ENCODE peak calls at places on chromosomes 6 and 20, in ten cellular contexts. C is A549, A is tibial artery, X is AG10803, D is upper lobe of right lung, P is keratinocyte, R is psoas muscle, T is astrocyte of the cerebellum, Q is kidney, M is pancreas. K is an unnamed sample.

GRCh38 chr20:60022849-60023248 is 64.6 kb downstream of the CDH26 start:
- DNase-seq in R (no peak), D (no peak), M (no peak), C (no peak), T (no peak), A (no peak), Q (no peak), X (no peak), P (no peak), K (no peak)

GRCh38 chr20:25006431-25007167 is 14.0 kb upstream of the APMAP start:
- DNase-seq in R (peak), P (no peak), M (no peak), D (peak), A (peak), C (no peak), T (no peak), Q (peak), X (no peak), K (no peak)

GRCh38 chr20:32247957-32248497 is 29.4 kb upstream of the KIF3B start:
- DNase-seq in M (no peak), T (no peak), D (no peak), X (no peak), P (no peak), Q (peak), A (no peak), R (no peak), C (no peak), K (no peak)

GRCh38 chr6:126228001-126228791 is 111.7 kb upstream of the CENPW start:
- DNase-seq in T (no peak), A (no peak), Q (no peak), D (no peak), C (no peak), R (no peak), M (no peak), P (no peak), X (no peak), K (no peak)

GRCh38 chr20:50015993-50016770 is 33.4 kb downstream of the SNAI1 start:
- DNase-seq in A (no peak), Q (peak), M (no peak), C (no peak), X (no peak), P (no peak), T (no peak), D (no peak), R (no peak), K (no peak)

GRCh38 chr6:113529191-113529590 is 328.0 kb upstream of the MARCKS start:
- DNase-seq in R (no peak), X (peak), A (no peak), D (no peak), C (no peak), T (peak), Q (no peak), P (peak), M (no peak), K (no peak)

GRCh38 chr20:32356935-32357868 is 929 bp upstream of the ASXL1 start:
- DNase-seq in M (peak), T (no peak), D (no peak), P (no peak), X (peak), C (no peak), R (no peak), A (peak), Q (no peak), K (no peak)

GRCh38 chr6:150180517-150180916 is 37.7 kb downstream of the PPP1R14C start:
- DNase-seq in A (no peak), M (no peak), C (no peak), R (no peak), P (no peak), Q (no peak), T (no peak), X (no peak), D (no peak), K (no peak)

GRCh38 chr6:16276991-16277981 is 38.9 kb downstream of the GMPR start:
- DNase-seq in X (peak), A (peak), C (peak), M (no peak), R (peak), D (peak), Q (no peak), T (peak), P (peak), K (peak)

GRCh38 chr6:149941583-149942460 is at the start of gene ULBP2:
- DNase-seq in D (peak), T (peak), R (peak), Q (peak), P (peak), M (peak), X (peak), C (peak), A (peak), K (peak)

GRCh38 chr20:37347891-37348642 is 2.1 kb downstream of the SRC start:
- DNase-seq in R (no peak), X (no peak), A (peak), C (no peak), Q (no peak), D (peak), T (no peak), P (no peak), M (no peak), K (no peak)

GRCh38 chr6:26250806-26251075 is 114.3 kb upstream of the BTN3A2 start:
- DNase-seq in X (no peak), P (no peak), T (no peak), Q (no peak), R (no peak), D (no peak), C (no peak), M (no peak), A (no peak), K (no peak)

GRCh38 chr6:91358986-91359385 is 772.1 kb upstream of the MAP3K7 start:
- DNase-seq in Q (no peak), A (no peak), C (no peak), R (no peak), T (no peak), M (no peak), P (no peak), D (no peak), X (no peak), K (no peak)

DNA sequence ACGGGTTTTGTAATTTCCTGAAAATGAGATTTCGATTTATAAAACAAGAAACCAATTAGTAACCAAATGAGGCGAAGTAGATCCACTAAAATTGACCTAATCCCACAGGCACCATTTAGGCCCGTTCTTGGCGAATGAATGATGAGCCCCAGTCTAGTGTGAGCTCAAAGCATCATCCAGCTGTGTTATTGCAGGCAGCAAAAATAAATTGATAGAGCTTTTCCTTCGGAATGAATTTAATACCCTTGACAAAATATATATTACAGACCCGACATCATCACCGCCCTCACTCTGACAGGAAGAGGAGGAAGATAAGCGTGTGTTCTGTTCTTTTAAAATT is 7.9 kb downstream of the SIM1 start:
- DNase-seq in A (no peak), M (no peak), D (no peak), P (no peak), T (no peak), X (no peak), R (no peak), C (no peak), Q (no peak), K (no peak)
- H3K4me3 ChIP-seq in A (no peak), M (peak), D (no peak), P (no peak), T (no peak), X (no peak), R (peak), C (no peak), Q (peak), K (peak)

DNA sequence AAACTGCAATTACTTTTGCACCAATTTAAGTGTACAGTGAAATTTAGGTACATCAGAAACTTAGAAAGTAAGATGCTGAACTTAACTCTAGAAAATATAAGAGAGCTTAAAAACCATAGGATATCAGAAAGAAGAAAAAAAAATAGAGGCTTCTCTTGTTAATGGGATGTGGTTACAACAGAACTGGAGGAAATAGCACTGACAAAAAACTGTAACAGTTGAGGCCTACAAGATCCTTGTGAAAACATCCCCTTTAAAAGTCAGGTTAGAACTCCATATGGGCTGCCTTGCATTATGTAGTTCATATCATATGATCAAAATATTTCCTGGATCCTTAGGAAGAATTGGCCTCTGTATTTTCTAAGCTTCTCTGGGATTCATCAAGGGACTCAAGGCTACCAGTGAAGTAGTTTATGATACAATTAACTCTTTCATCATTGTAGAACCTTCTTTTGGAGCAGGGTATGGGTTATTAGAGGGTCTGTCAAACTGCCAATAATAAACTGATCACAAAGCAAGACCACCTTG is 24.8 kb downstream of the MTCL3 start:
- DNase-seq in D (no peak), M (no peak), T (no peak), P (no peak), A (no peak), C (no peak), Q (no peak), X (no peak), R (no peak), K (no peak)
- TF ChIP-seq CTCF in D (no peak), M (no peak), T (no peak), P (no peak), A (no peak), C (no peak), Q (no peak), X (no peak), R (no peak), K (no peak)

DNA sequence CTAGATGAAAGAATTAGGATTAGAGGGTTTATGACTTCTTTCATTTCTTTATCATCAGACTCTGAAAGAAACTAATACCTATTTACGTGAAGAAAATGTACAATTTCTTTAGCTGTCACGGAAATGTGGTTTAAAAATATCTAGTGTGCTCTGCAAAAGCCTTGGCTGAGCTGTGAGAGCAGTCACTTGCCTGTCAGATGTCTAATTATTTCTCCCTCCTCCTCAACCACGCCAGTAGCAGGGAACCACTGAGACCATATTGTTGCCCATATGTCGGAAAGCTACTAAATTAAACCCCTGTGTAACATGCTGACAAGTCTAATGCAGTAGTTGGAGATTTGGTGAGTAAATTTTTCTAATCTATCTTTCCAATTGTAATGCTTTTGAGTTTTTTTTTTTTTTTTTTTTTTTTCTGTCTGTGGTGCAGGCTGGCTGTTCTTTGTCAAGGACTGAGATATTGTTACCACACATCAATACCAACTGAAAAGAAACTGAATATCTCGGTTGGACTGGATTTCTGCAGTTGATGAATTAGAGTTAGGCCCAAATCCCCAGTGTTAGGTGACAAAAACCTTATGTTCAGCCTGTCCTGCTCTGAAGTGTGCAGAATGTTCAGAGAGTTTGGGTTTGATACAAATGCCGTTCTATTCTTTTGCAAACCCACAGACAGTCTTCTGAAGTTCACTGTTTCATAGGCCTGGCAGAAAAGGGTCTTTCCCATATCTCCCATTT is 302.9 kb upstream of the SYNCRIP start:
- DNase-seq in T (no peak), C (no peak), P (no peak), Q (no peak), A (no peak), M (no peak), X (no peak), D (no peak), R (no peak), K (no peak)
- H3K4me3 ChIP-seq in T (no peak), C (no peak), P (no peak), Q (no peak), A (no peak), M (no peak), X (no peak), D (no peak), R (no peak), K (no peak)

GRCh38 chr6:64084201-64084663 is 448.6 kb downstream of the PHF3 start:
- DNase-seq in C (no peak), A (no peak), M (no peak), Q (no peak), X (no peak), D (no peak), R (no peak), T (no peak), P (no peak), K (no peak)
- TF ChIP-seq CTCF in C (no peak), A (no peak), M (no peak), Q (no peak), X (no peak), D (no peak), R (no peak), T (no peak), P (no peak), K (no peak)

GRCh38 chr6:112251170-112251945 is 3.0 kb downstream of the LAMA4 start:
- DNase-seq in R (peak), P (no peak), X (peak), C (no peak), A (peak), D (no peak), Q (no peak), T (no peak), M (no peak), K (no peak)

GRCh38 chr6:112253842-112254816 is at the start of gene LAMA4:
- DNase-seq in X (peak), C (peak), T (no peak), P (no peak), R (peak), Q (peak), M (peak), D (peak), A (peak), K (no peak)

GRCh38 chr6:112252571-112253504 is 1.5 kb downstream of the LAMA4 start:
- DNase-seq in M (no peak), D (no peak), C (no peak), A (no peak), P (no peak), R (no peak), X (peak), T (no peak), Q (no peak), K (no peak)

GRCh38 chr6:112253505-112253841 is 894 bp downstream of the LAMA4 start:
- DNase-seq in D (no peak), T (no peak), C (peak), X (no peak), R (no peak), Q (no peak), M (no peak), P (no peak), A (no peak), K (no peak)

DNA sequence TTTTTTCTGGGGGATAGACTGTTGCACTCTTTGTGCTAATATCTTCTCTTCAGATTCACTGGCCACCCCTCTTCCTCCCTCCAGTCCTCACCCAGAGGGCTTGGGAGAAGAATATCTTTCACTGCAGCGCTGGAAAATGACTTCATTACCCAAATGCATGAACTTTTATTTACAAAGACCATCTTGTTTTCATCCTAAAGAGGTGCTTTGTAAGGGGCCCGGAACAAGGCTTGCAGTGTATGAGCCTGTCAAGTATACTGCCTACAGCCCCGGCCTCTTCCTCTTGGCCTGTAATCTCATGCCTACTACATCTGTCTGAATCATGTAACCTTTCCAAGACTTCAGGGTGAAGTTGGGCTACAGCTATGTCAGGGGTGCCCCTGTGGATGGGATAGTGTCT is 554 bp upstream of the LAMA4 start:
- DNase-seq in T (no peak), X (no peak), A (no peak), D (no peak), C (no peak), R (no peak), P (no peak), Q (no peak), M (no peak), K (no peak)
- H3K4me3 ChIP-seq in T (peak), X (peak), A (peak), D (peak), C (no peak), R (peak), P (no peak), Q (peak), M (peak), K (no peak)

GRCh38 chr20:52312131-52312729 is 120.7 kb upstream of the ZFP64 start:
- DNase-seq in T (peak), A (no peak), X (peak), C (peak), D (no peak), R (no peak), M (no peak), P (peak), Q (no peak), K (no peak)
- TF ChIP-seq CTCF in T (peak), A (peak), X (peak), C (peak), D (peak), R (peak), M (peak), P (peak), Q (peak), K (peak)

GRCh38 chr6:164925681-164926530 is 383.5 kb downstream of the C6orf118 start:
- DNase-seq in D (no peak), A (no peak), C (no peak), P (no peak), R (no peak), M (no peak), T (no peak), Q (no peak), X (no peak), K (no peak)

GRCh38 chr6:164926686-164927085 is 382.7 kb downstream of the C6orf118 start:
- DNase-seq in Q (no peak), P (no peak), T (no peak), C (no peak), M (no peak), X (no peak), D (no peak), A (no peak), R (no peak), K (no peak)

GRCh38 chr6:164928366-164929154 is 380.8 kb downstream of the C6orf118 start:
- DNase-seq in X (peak), Q (no peak), P (no peak), C (no peak), R (no peak), T (no peak), M (no peak), A (no peak), D (no peak), K (no peak)

GRCh38 chr6:164928041-164928321 is 381.4 kb downstream of the C6orf118 start:
- DNase-seq in Q (no peak), X (no peak), P (no peak), R (no peak), M (no peak), C (no peak), D (no peak), A (no peak), T (no peak), K (no peak)

GRCh38 chr6:164927288-164928040 is 381.9 kb downstream of the C6orf118 start:
- DNase-seq in A (peak), Q (peak), T (peak), C (peak), M (peak), D (peak), P (peak), X (peak), R (peak), K (no peak)
- H3K4me3 ChIP-seq in A (no peak), Q (peak), T (peak), C (no peak), M (no peak), D (no peak), P (no peak), X (peak), R (peak), K (no peak)

GRCh38 chr20:1777476-1777820 is 117.8 kb upstream of the SIRPA start:
- DNase-seq in C (no peak), Q (no peak), D (no peak), A (no peak), R (no peak), X (no peak), T (no peak), P (no peak), M (no peak), K (no peak)
- TF ChIP-seq CTCF in C (no peak), Q (no peak), D (no peak), A (no peak), R (no peak), X (no peak), T (no peak), P (no peak), M (no peak), K (no peak)

DNA sequence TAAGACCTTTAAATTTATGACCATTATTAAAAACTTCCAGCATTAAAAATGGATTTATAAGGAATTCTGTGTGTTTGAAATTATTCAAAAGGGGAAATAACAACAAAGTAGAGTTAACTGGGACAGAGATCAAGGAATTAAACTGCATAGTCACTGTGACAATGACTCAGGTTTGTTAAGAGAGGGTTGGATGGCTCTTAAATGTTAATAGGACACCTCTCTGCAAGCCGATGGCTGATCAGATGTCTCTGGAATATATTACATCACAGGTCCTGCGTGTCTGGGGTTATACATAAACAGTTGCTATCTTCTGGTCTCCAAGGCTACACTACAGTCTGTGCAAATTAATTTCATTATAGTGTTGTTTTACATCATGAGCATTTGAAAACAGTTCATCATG is 574.3 kb downstream of the COL12A1 start:
- DNase-seq in M (no peak), P (no peak), T (no peak), X (peak), R (no peak), Q (no peak), D (no peak), C (no peak), A (no peak), K (peak)
- H3K4me3 ChIP-seq in M (no peak), P (no peak), T (no peak), X (no peak), R (no peak), Q (no peak), D (no peak), C (no peak), A (no peak), K (no peak)

DNA sequence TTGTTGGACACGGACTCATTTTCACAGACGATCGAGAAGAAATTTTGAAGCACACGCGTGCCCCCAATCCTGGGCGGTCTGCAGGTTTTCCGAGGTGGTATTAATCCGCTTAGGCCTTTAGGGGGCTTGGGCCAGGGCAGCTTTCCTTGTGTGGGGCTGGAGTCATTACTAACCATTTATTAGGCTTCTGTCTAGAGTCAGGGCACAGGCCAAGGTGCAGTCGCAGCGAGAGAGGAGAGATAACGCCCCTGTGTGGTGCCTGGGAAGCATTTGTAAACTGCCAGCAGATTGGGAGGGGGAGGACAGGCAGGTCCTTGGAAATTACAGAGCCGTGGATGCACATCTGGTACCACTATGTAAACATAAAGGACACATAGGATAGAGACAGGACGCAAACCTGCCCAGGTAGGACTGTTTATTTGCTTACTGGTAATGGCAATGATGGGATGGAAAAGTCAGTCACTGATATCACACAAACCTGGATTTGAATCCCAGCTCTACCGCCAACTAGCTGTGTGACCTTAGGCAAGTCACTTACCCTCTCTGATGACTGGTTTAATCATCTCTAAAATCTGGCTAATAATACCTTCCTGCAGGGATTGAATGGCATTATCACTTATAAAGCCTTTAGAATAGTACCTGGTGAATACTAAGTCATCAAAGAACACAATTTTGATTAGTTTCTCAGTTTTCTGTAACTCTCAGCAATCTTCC is 76.4 kb downstream of the TMEM242 start:
- DNase-seq in D (no peak), T (no peak), R (no peak), P (no peak), C (no peak), M (no peak), Q (no peak), A (no peak), X (no peak), K (no peak)
- TF ChIP-seq CTCF in D (no peak), T (no peak), R (no peak), P (no peak), C (no peak), M (no peak), Q (no peak), A (no peak), X (no peak), K (no peak)